ENCODE peak calls at places on chromosomes 5 and 9, in four cellular contexts. One of them, this sample, is unnamed. For H3K27me3, the result is how much of the 10 kb centered on the place peaks cover.

GRCh38 chr9:124450241-124450924 is at the start of gene ADGRD2:
- DNase-seq in MM.1S: no peak
- DNase-seq in BE2C: peak
- DNase-seq in DND-41: no peak
- DNase-seq in this sample: no peak

GRCh38 chr5:142981886-142982820 is 212.0 kb downstream of the ARHGAP26 start:
- DNase-seq in DND-41: no peak
- DNase-seq in MM.1S: no peak
- DNase-seq in BE2C: peak
- DNase-seq in this sample: no peak

GRCh38 chr5:37552770-37553719 is 173.9 kb downstream of the WDR70 start:
- DNase-seq in BE2C: no peak
- DNase-seq in MM.1S: no peak
- DNase-seq in DND-41: peak
- DNase-seq in this sample: no peak

GRCh38 chr9:124899845-124900244 is 37.9 kb downstream of the ARPC5L start:
- DNase-seq in MM.1S: no peak
- DNase-seq in BE2C: no peak
- DNase-seq in DND-41: no peak
- DNase-seq in this sample: no peak

GRCh38 chr5:122172207-122172606 is 42.9 kb downstream of the ZNF474 start:
- DNase-seq in DND-41: no peak
- DNase-seq in MM.1S: no peak
- DNase-seq in BE2C: no peak
- DNase-seq in this sample: no peak

GRCh38 chr5:173229381-173229959 is 5.5 kb downstream of the NKX2-5 start:
- DNase-seq in MM.1S: no peak
- DNase-seq in BE2C: no peak
- DNase-seq in DND-41: no peak
- DNase-seq in this sample: no peak

GRCh38 chr9:2634818-2635217 is 13.2 kb downstream of the VLDLR start:
- DNase-seq in BE2C: no peak
- DNase-seq in MM.1S: no peak
- DNase-seq in DND-41: no peak
- DNase-seq in this sample: no peak

GRCh38 chr5:159441441-159441840 is 111.2 kb upstream of the IL12B start:
- DNase-seq in BE2C: peak
- DNase-seq in MM.1S: peak
- DNase-seq in DND-41: peak
- DNase-seq in this sample: no peak

GRCh38 chr5:124951105-124951504 is 204.7 kb upstream of the ZNF608 start:
- DNase-seq in DND-41: no peak
- DNase-seq in BE2C: no peak
- DNase-seq in MM.1S: no peak
- DNase-seq in this sample: no peak

GRCh38 chr9:137083418-137084004 is 3.3 kb upstream of the MAN1B1 start:
- DNase-seq in BE2C: peak
- DNase-seq in MM.1S: no peak
- DNase-seq in DND-41: no peak
- DNase-seq in this sample: peak

GRCh38 chr5:90289837-90290236 is 119.7 kb downstream of the CETN3 start:
- DNase-seq in BE2C: peak
- DNase-seq in MM.1S: no peak
- DNase-seq in DND-41: no peak
- DNase-seq in this sample: no peak

GRCh38 chr9:135169709-135170226 is 82.3 kb downstream of the OLFM1 start:
- DNase-seq in BE2C: no peak
- DNase-seq in MM.1S: no peak
- DNase-seq in DND-41: no peak
- DNase-seq in this sample: no peak

GRCh38 chr5:174935854-174936474 is 211.6 kb downstream of the MSX2 start:
- DNase-seq in MM.1S: peak
- DNase-seq in BE2C: peak
- DNase-seq in DND-41: peak
- DNase-seq in this sample: peak

GRCh38 chr5:3059488-3059887 is 308.0 kb upstream of the IRX2 start:
- DNase-seq in DND-41: no peak
- DNase-seq in MM.1S: no peak
- DNase-seq in BE2C: no peak
- DNase-seq in this sample: no peak

GRCh38 chr9:110040788-110041187 is 167.2 kb downstream of the C9orf152 start:
- DNase-seq in DND-41: no peak
- DNase-seq in MM.1S: no peak
- DNase-seq in BE2C: no peak
- DNase-seq in this sample: no peak

GRCh38 chr5:156835905-156836304 is 14.2 kb upstream of the PPP1R2B start:
- DNase-seq in DND-41: no peak
- DNase-seq in BE2C: no peak
- DNase-seq in MM.1S: peak
- DNase-seq in this sample: peak

GRCh38 chr9:96461336-96461735 is 11.4 kb downstream of the HABP4 start:
- DNase-seq in MM.1S: no peak
- DNase-seq in BE2C: no peak
- DNase-seq in DND-41: no peak
- DNase-seq in this sample: no peak

GRCh38 chr5:98783051-98783649 is 9.7 kb downstream of the RGMB start:
- DNase-seq in MM.1S: no peak
- DNase-seq in DND-41: no peak
- DNase-seq in BE2C: no peak
- DNase-seq in this sample: no peak

GRCh38 chr9:20070336-20070735 is 281.5 kb upstream of the SLC24A2 start:
- DNase-seq in DND-41: no peak
- DNase-seq in BE2C: no peak
- DNase-seq in MM.1S: no peak
- DNase-seq in this sample: no peak

GRCh38 chr5:98816574-98817222 is 43.2 kb downstream of the RGMB start:
- DNase-seq in DND-41: no peak
- DNase-seq in MM.1S: no peak
- DNase-seq in BE2C: peak
- DNase-seq in this sample: no peak

GRCh38 chr9:133892193-133892920 is 99.8 kb downstream of the VAV2 start:
- DNase-seq in DND-41: no peak
- DNase-seq in MM.1S: no peak
- DNase-seq in BE2C: no peak
- DNase-seq in this sample: no peak

GRCh38 chr5:56816546-56817081 is 1.3 kb downstream of the MAP3K1 start:
- DNase-seq in MM.1S: peak
- DNase-seq in BE2C: peak
- DNase-seq in DND-41: peak
- DNase-seq in this sample: peak

GRCh38 chr9:120971938-120972337 is 45.3 kb upstream of the TRAF1 start:
- DNase-seq in BE2C: no peak
- DNase-seq in DND-41: no peak
- DNase-seq in MM.1S: peak
- DNase-seq in this sample: no peak

GRCh38 chr9:79215819-79216218 is 355.9 kb upstream of the TLE4 start:
- DNase-seq in DND-41: no peak
- DNase-seq in MM.1S: no peak
- DNase-seq in BE2C: no peak
- DNase-seq in this sample: no peak

GRCh38 chr9:92424340-92424739 is at the start of gene OMD:
- DNase-seq in BE2C: no peak
- DNase-seq in MM.1S: peak
- DNase-seq in DND-41: no peak
- DNase-seq in this sample: no peak

GRCh38 chr5:154753792-154754191 is 1.4 kb upstream of the LARP1 start:
- DNase-seq in MM.1S: no peak
- DNase-seq in DND-41: no peak
- DNase-seq in BE2C: no peak
- DNase-seq in this sample: peak

GRCh38 chr9:70479880-70480291 is 65.4 kb upstream of the KLF9 start:
- DNase-seq in BE2C: no peak
- DNase-seq in MM.1S: no peak
- DNase-seq in DND-41: no peak
- DNase-seq in this sample: no peak

GRCh38 chr9:98159790-98160189 is 32.6 kb downstream of the CORO2A start:
- DNase-seq in MM.1S: no peak
- DNase-seq in DND-41: no peak
- DNase-seq in BE2C: no peak
- DNase-seq in this sample: no peak

GRCh38 chr9:114633452-114634089 is 22.5 kb downstream of the TMEM268 start:
- DNase-seq in BE2C: no peak
- DNase-seq in MM.1S: no peak
- DNase-seq in DND-41: no peak
- DNase-seq in this sample: peak

DNA sequence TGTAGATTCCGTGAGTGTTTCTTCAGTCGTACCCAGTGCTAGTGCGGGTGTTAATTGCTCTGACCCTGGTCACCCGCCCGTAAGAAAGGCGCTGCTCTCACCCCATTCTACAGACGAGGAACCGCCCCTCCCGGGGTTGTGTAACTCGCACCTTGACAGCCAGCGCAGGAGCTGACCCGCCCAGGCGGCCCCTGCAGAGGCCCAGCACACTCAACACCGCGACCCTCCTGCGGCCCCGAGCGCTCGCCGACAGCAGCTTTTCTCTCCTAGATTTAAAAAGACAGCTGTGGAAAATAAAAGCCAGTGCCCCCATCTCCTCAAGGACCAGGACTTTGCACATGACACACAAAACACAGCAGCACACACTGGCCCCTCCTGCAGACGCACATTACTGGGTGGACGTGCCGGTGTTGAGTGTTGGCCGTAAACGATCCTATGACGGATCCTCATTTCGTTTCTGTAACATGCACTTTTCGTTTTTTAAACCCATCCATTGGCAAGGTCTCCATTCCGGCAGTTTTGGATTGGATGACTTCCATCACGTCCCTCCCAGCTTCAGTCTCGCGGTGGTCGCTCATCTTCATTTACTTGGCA is 22.9 kb downstream of the OR2V2 start:
- DNase-seq in MM.1S: no peak
- DNase-seq in BE2C: peak
- DNase-seq in DND-41: no peak
- DNase-seq in this sample: no peak
- H3K27me3 ChIP-seq in MM.1S: under half
- H3K27me3 ChIP-seq in BE2C: under half
- H3K27me3 ChIP-seq in DND-41: under half
- H3K27me3 ChIP-seq in this sample: under half

DNA sequence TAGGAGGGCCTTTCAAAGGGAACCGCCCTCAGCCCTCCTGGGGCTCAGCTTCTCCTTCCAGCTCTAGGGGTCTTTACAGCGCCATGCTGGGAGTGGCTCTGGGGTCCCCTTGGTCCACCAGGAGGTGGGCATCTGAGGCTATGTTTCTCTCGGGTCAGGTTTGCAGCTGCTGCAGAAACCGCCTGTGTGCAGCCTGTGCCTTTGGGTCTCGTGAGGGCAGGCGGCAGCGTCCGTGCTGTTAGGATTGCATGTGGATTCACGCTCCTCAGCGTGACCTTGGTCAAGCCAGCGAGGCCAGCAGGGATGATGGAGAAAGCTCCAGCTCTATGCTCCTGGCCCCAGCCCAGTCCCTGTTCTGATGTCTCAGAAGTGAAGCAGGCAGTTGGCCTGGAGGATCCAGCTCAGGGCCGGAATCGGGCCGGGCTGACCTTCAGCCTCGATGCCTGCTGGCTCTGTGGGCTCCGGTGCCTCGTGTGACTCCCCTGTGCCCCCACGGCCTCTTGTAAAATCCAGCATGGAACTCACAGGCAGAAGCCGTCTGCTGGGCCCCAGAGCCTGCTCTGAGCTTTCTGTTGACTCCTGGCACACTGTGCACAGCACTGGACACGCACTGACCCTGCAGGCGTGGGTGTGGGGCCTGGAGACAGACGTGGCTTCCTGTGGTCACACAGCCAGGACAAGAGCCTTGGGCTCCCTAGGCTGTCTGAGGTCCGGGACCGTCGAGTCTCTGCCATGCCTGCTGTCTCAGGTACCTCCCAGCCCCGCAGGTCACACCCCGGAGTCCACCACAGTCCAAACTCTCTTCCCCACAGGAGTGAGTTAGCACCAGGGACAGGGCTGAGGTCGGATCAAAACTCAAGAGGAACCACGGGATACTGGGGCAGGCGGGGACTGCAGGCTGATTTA is 54.3 kb downstream of the TRIP13 start:
- DNase-seq in MM.1S: no peak
- DNase-seq in BE2C: no peak
- DNase-seq in DND-41: no peak
- DNase-seq in this sample: no peak
- H3K27me3 ChIP-seq in MM.1S: under half
- H3K27me3 ChIP-seq in BE2C: under half
- H3K27me3 ChIP-seq in DND-41: under half
- H3K27me3 ChIP-seq in this sample: under half

GRCh38 chr5:62922191-62922590 is 343.6 kb downstream of the LRRC70 start:
- DNase-seq in DND-41: no peak
- DNase-seq in MM.1S: no peak
- DNase-seq in BE2C: no peak
- DNase-seq in this sample: no peak
- H3K27me3 ChIP-seq in DND-41: under half
- H3K27me3 ChIP-seq in MM.1S: under half
- H3K27me3 ChIP-seq in BE2C: under half
- H3K27me3 ChIP-seq in this sample: under half

DNA sequence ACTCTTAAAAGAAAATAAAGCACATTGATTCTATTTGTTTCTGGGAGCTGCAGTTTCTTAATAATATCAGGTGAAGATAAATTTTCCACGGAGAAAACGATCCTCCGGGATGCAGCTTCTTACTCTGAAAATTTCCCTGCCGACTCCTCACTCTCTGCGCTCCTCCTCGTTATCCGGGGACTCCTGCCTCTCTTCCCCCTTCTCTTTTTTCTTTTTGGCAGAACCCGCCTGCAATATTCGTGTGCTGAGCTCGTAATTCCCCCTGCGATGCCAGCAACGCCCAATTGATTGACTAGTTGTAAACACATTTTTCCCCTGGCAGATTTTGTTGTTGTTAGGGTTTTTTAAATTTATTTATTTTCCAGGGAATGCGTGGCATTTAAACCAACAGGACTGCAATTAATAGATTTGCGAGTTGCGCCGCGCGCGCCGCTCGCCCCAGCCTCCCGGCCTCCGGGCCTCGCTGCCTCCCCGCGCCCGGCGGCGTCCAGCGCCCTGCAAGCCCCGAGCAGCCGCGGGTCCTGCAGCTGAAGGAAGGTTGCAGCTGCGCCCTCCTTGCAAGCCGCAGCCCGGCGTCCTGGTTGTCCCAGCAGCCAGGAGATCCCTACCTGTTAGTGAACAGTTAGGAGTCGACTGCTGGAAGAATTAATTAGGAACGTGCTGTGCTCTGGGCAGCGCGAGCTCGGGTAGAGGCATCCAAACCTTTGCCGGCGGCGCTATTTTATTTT is 2.2 kb downstream of the NTNG2 start:
- DNase-seq in MM.1S: no peak
- DNase-seq in DND-41: no peak
- DNase-seq in BE2C: no peak
- DNase-seq in this sample: no peak
- H3K27me3 ChIP-seq in MM.1S: half or more
- H3K27me3 ChIP-seq in DND-41: half or more
- H3K27me3 ChIP-seq in BE2C: half or more
- H3K27me3 ChIP-seq in this sample: under half

GRCh38 chr9:89497978-89498844 is at the start of gene SEMA4D:
- DNase-seq in BE2C: peak
- DNase-seq in DND-41: peak
- DNase-seq in MM.1S: peak
- DNase-seq in this sample: peak

GRCh38 chr9:89496645-89497044 is 1.3 kb downstream of the SEMA4D start:
- DNase-seq in MM.1S: peak
- DNase-seq in DND-41: peak
- DNase-seq in BE2C: no peak
- DNase-seq in this sample: no peak

GRCh38 chr9:89495824-89496555 is 1.9 kb downstream of the SEMA4D start:
- DNase-seq in BE2C: no peak
- DNase-seq in DND-41: peak
- DNase-seq in MM.1S: no peak
- DNase-seq in this sample: no peak

GRCh38 chr9:89498845-89499480 is 1.1 kb upstream of the SEMA4D start:
- DNase-seq in MM.1S: peak
- DNase-seq in DND-41: peak
- DNase-seq in BE2C: no peak
- DNase-seq in this sample: no peak

GRCh38 chr9:89497181-89497963 is 541 bp downstream of the SEMA4D start:
- DNase-seq in DND-41: peak
- DNase-seq in BE2C: no peak
- DNase-seq in MM.1S: peak
- DNase-seq in this sample: no peak
- H3K27me3 ChIP-seq in DND-41: under half
- H3K27me3 ChIP-seq in BE2C: under half
- H3K27me3 ChIP-seq in MM.1S: under half
- H3K27me3 ChIP-seq in this sample: under half

This sample was measured in Karpas-422.